ENCODE peak calls at places on chromosomes 11 and 22, in four cellular contexts. One of them, this sample, is unnamed.

GRCh38 chr11:1076061-1076665 is 1.5 kb downstream of the MUC2 start:
- DNase-seq in fibroblast of lung: no peak
- DNase-seq in activated B cell treated with CpG ODN at 0.5 μM for 24 hours: no peak
- DNase-seq in AG09309: no peak
- DNase-seq in this sample: no peak

GRCh38 chr11:114291847-114292680 is 4.1 kb upstream of the NNMT start:
- DNase-seq in fibroblast of lung: peak
- DNase-seq in AG09309: no peak
- DNase-seq in activated B cell treated with CpG ODN at 0.5 μM for 24 hours: no peak
- DNase-seq in this sample: no peak

GRCh38 chr22:39959640-39960447 is at the start of gene TMA7B:
- DNase-seq in fibroblast of lung: peak
- DNase-seq in AG09309: no peak
- DNase-seq in activated B cell treated with CpG ODN at 0.5 μM for 24 hours: no peak
- DNase-seq in this sample: no peak

GRCh38 chr22:17910561-17911311 is 113.6 kb downstream of the MICAL3 start:
- DNase-seq in AG09309: peak
- DNase-seq in fibroblast of lung: peak
- DNase-seq in activated B cell treated with CpG ODN at 0.5 μM for 24 hours: no peak
- DNase-seq in this sample: no peak

GRCh38 chr11:69613594-69613993 is 27.4 kb upstream of the CCND1 start:
- DNase-seq in fibroblast of lung: no peak
- DNase-seq in activated B cell treated with CpG ODN at 0.5 μM for 24 hours: no peak
- DNase-seq in AG09309: no peak
- DNase-seq in this sample: no peak

GRCh38 chr11:59574467-59574866 is 41.1 kb downstream of the OSBP start:
- DNase-seq in AG09309: no peak
- DNase-seq in activated B cell treated with CpG ODN at 0.5 μM for 24 hours: no peak
- DNase-seq in fibroblast of lung: peak
- DNase-seq in this sample: no peak

GRCh38 chr11:13183094-13183825 is 94.3 kb upstream of the BMAL1 start:
- DNase-seq in activated B cell treated with CpG ODN at 0.5 μM for 24 hours: no peak
- DNase-seq in AG09309: peak
- DNase-seq in fibroblast of lung: peak
- DNase-seq in this sample: no peak

GRCh38 chr22:27198518-27199035 is 541.2 kb downstream of the MIAT start:
- DNase-seq in fibroblast of lung: no peak
- DNase-seq in AG09309: no peak
- DNase-seq in activated B cell treated with CpG ODN at 0.5 μM for 24 hours: no peak
- DNase-seq in this sample: no peak

GRCh38 chr11:102438311-102439062 is 14.1 kb downstream of the TMEM123 start:
- DNase-seq in activated B cell treated with CpG ODN at 0.5 μM for 24 hours: no peak
- DNase-seq in fibroblast of lung: no peak
- DNase-seq in AG09309: no peak
- DNase-seq in this sample: no peak

GRCh38 chr11:102010776-102011500 is 36.3 kb upstream of the CFAP300 start:
- DNase-seq in AG09309: peak
- DNase-seq in activated B cell treated with CpG ODN at 0.5 μM for 24 hours: no peak
- DNase-seq in fibroblast of lung: peak
- DNase-seq in this sample: peak

GRCh38 chr11:210122-210802 is 2.8 kb downstream of the RIC8A start:
- DNase-seq in AG09309: no peak
- DNase-seq in fibroblast of lung: peak
- DNase-seq in activated B cell treated with CpG ODN at 0.5 μM for 24 hours: no peak
- DNase-seq in this sample: no peak

GRCh38 chr22:42180349-42180842 is 49.8 kb upstream of the CYP2D6 start:
- DNase-seq in AG09309: no peak
- DNase-seq in activated B cell treated with CpG ODN at 0.5 μM for 24 hours: no peak
- DNase-seq in fibroblast of lung: peak
- DNase-seq in this sample: no peak

GRCh38 chr22:20565079-20565734 is 57.8 kb downstream of the MED15 start:
- DNase-seq in fibroblast of lung: no peak
- DNase-seq in AG09309: no peak
- DNase-seq in activated B cell treated with CpG ODN at 0.5 μM for 24 hours: no peak
- DNase-seq in this sample: no peak

GRCh38 chr22:37274380-37274862 is 7.9 kb upstream of the CYTH4 start:
- DNase-seq in fibroblast of lung: no peak
- DNase-seq in AG09309: no peak
- DNase-seq in activated B cell treated with CpG ODN at 0.5 μM for 24 hours: no peak
- DNase-seq in this sample: no peak

GRCh38 chr11:66524304-66525040 is 14.0 kb downstream of the BBS1 start:
- DNase-seq in fibroblast of lung: no peak
- DNase-seq in activated B cell treated with CpG ODN at 0.5 μM for 24 hours: no peak
- DNase-seq in AG09309: no peak
- DNase-seq in this sample: no peak

GRCh38 chr22:39624501-39624821 is 53.9 kb downstream of the CACNA1I start:
- DNase-seq in fibroblast of lung: no peak
- DNase-seq in activated B cell treated with CpG ODN at 0.5 μM for 24 hours: no peak
- DNase-seq in AG09309: no peak
- DNase-seq in this sample: no peak

GRCh38 chr11:66126808-66127555 is 56.9 kb downstream of the PACS1 start:
- DNase-seq in AG09309: no peak
- DNase-seq in activated B cell treated with CpG ODN at 0.5 μM for 24 hours: peak
- DNase-seq in fibroblast of lung: peak
- DNase-seq in this sample: no peak

GRCh38 chr11:45607995-45608394 is 57.4 kb downstream of the CHST1 start:
- DNase-seq in AG09309: no peak
- DNase-seq in activated B cell treated with CpG ODN at 0.5 μM for 24 hours: no peak
- DNase-seq in fibroblast of lung: no peak
- DNase-seq in this sample: no peak

GRCh38 chr11:69080361-69080973 is 31.7 kb downstream of the TPCN2 start:
- DNase-seq in activated B cell treated with CpG ODN at 0.5 μM for 24 hours: no peak
- DNase-seq in AG09309: no peak
- DNase-seq in fibroblast of lung: peak
- DNase-seq in this sample: no peak

GRCh38 chr22:37417264-37417663 is 10.0 kb downstream of the ELFN2 start:
- DNase-seq in activated B cell treated with CpG ODN at 0.5 μM for 24 hours: no peak
- DNase-seq in fibroblast of lung: no peak
- DNase-seq in AG09309: no peak
- DNase-seq in this sample: no peak

GRCh38 chr11:73227571-73228211 is 9.6 kb downstream of the P2RY2 start:
- DNase-seq in activated B cell treated with CpG ODN at 0.5 μM for 24 hours: peak
- DNase-seq in AG09309: no peak
- DNase-seq in fibroblast of lung: no peak
- DNase-seq in this sample: peak

DNA sequence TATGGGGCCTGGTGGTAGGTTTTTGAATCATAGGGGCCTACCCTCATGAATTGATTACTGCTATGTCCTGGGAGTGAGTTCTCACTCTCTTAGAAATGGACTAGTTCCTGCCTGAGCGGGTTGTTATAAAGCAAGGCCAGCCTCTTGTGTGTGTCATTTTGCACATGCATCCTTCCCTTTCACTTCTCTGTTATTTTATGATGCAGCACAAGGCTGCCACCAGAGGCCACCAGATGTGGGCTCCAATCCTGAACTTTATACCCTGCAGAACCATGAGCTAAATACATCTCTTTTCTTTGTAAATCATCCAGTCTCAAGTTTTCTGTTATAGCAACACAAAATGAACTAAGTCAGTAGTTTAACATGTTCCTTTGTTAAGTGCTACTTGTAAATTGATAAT is 251.4 kb downstream of the BLID start:
- DNase-seq in activated B cell treated with CpG ODN at 0.5 μM for 24 hours: no peak
- DNase-seq in fibroblast of lung: no peak
- DNase-seq in AG09309: no peak
- DNase-seq in this sample: no peak
- TF ChIP-seq CTCF in activated B cell treated with CpG ODN at 0.5 μM for 24 hours: no peak
- TF ChIP-seq CTCF in fibroblast of lung: no peak
- TF ChIP-seq CTCF in AG09309: no peak
- TF ChIP-seq CTCF in this sample: no peak

DNA sequence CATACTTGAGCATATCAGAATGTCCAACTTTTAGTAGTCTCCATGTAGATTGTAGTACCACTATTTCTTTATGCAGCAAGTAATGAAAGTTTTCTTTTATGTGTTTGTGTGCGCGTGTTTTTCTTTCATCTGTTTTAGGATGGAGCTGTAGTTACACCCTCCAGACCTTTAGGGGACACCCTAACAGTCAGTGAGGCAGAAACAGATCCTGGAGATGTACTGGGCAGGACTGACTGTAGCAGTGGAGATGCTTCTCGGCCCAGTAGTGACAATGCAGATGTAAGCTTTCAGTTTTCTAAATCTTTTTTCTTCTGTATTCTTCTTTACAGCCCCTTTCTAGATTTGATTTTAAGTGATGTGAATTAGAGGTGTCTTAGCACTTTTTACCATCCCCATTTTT is 79.9 kb upstream of the GRIK4 start:
- DNase-seq in activated B cell treated with CpG ODN at 0.5 μM for 24 hours: no peak
- DNase-seq in fibroblast of lung: peak
- DNase-seq in AG09309: peak
- DNase-seq in this sample: no peak
- TF ChIP-seq CTCF in activated B cell treated with CpG ODN at 0.5 μM for 24 hours: no peak
- TF ChIP-seq CTCF in fibroblast of lung: peak
- TF ChIP-seq CTCF in AG09309: peak
- TF ChIP-seq CTCF in this sample: no peak

DNA sequence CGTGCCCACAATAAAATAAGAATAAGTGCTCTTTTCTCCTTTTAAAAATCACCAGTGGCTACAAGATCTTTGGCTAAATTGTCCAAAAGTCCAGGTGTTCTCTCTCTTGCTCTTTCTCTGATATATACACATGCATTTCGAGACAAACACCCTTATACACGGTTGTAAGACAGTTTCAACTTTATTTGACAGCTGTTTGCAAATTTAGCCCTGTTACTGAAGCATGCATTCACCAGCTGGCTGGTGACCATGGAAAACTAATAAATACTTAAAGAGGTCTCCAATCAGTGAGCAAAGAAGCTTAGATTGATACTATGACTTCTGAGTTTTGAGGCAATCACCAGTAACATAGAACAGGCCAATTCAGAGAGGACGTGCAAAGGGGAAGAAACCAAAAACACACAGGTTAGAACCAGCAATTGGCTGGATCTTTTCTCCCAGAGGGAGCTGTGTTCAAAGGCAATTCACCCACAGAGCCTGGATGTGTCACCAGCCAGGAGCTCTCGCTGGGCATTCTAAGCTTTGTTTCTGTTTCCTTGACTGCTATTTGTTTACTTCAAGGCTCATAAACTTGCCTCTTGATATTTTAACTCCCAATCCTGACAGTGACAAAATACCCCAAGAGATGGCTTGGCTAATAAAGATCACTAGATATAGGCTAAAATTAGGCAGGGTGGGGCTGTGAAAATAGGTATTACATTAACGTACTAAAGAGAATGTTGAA is 113.5 kb upstream of the MTMR2 start:
- DNase-seq in fibroblast of lung: peak
- DNase-seq in activated B cell treated with CpG ODN at 0.5 μM for 24 hours: no peak
- DNase-seq in AG09309: no peak
- DNase-seq in this sample: no peak
- TF ChIP-seq CTCF in fibroblast of lung: no peak
- TF ChIP-seq CTCF in activated B cell treated with CpG ODN at 0.5 μM for 24 hours: no peak
- TF ChIP-seq CTCF in AG09309: peak
- TF ChIP-seq CTCF in this sample: no peak

GRCh38 chr11:113288286-113288863 is 26.0 kb upstream of the TTC12 start:
- DNase-seq in activated B cell treated with CpG ODN at 0.5 μM for 24 hours: no peak
- DNase-seq in fibroblast of lung: no peak
- DNase-seq in AG09309: no peak
- DNase-seq in this sample: no peak

GRCh38 chr11:113286001-113286400 is 28.4 kb upstream of the TTC12 start:
- DNase-seq in AG09309: no peak
- DNase-seq in fibroblast of lung: no peak
- DNase-seq in activated B cell treated with CpG ODN at 0.5 μM for 24 hours: no peak
- DNase-seq in this sample: no peak

GRCh38 chr11:113293936-113294335 is 20.4 kb upstream of the TTC12 start:
- DNase-seq in AG09309: no peak
- DNase-seq in activated B cell treated with CpG ODN at 0.5 μM for 24 hours: no peak
- DNase-seq in fibroblast of lung: no peak
- DNase-seq in this sample: no peak

GRCh38 chr11:113286509-113287497 is 27.6 kb upstream of the TTC12 start:
- DNase-seq in fibroblast of lung: peak
- DNase-seq in AG09309: peak
- DNase-seq in activated B cell treated with CpG ODN at 0.5 μM for 24 hours: no peak
- DNase-seq in this sample: no peak

DNA sequence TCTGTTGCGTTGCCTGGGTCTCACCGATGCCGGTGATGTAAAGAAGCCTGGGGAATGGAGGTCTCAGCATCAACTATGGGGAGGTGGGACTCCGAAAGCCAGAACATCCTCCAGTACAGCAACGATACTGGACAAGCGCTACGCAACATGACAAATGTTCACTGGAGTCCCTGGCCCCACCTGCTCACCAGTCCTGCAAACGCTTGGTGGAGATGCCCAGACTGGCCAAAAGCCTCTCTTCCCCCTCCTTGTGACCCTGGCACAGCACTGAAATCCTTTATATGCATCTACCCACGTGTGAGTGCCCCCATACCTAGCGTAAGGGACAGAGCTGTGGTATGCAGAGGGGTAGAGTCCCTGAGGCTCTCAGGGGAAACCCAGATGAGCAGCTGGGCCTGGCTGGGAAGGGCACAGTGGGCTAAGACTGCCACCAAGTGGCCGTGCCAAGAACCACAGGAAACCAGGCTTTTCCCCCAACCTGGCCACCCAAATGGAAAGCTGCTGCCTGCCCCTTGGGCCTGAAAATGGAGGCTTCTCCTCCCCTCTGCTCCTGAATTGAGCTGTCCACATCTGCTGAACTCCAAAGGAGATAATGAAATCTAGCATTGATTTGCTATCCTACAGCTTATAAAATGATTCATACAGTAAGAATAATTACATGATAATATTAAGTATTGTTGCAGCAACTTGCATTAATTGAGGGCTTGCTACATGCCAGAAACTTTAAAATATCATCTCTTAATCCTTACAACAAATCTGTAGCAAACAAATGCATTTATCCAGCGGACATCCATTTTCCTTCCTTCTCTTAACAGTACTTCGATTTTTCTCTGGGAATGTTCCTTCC is 24.8 kb upstream of the TTC12 start:
- DNase-seq in fibroblast of lung: peak
- DNase-seq in AG09309: no peak
- DNase-seq in activated B cell treated with CpG ODN at 0.5 μM for 24 hours: peak
- DNase-seq in this sample: peak
- TF ChIP-seq CTCF in fibroblast of lung: peak
- TF ChIP-seq CTCF in AG09309: peak
- TF ChIP-seq CTCF in activated B cell treated with CpG ODN at 0.5 μM for 24 hours: peak
- TF ChIP-seq CTCF in this sample: peak

DNA sequence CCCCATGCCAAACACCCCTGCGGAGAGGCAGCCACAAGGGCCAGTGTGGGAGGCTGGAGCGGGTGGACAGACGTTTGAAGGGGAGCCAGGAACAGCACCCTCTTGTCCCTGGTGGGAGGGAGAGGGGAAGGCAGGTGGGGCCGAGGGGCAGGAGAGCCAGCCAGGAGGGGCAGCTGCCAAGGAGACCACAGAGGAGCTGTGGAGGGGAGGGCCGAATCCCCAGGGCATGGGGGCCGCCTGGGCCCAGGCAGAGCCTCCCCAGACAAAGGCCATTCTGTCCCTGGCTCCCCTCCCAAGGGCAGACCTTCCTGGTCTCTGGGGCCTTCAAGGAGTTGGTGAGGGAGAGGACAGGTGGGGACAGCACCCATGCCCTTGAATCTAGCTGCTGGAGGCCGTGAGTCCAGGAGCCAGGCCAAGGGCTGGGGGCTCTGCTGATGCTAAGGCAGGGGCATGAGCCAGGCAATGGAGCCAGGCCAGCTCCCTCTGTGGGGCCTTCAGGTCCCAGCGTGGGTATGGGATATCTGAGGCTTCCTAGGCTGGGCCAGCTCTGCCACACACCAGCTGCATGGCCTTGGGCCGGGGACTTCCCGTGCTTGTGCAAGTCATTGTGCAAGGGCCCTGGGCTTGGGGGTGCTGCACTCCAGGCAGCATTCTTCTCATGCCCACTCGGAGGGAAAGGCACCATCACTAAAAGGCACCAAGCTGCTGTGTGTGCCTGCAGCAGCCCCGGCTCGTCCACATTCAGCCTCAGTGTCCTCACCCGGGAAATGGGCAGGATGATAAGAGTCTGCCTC is 11.4 kb downstream of the EMID1 start:
- DNase-seq in AG09309: peak
- DNase-seq in fibroblast of lung: peak
- DNase-seq in activated B cell treated with CpG ODN at 0.5 μM for 24 hours: no peak
- DNase-seq in this sample: no peak
- TF ChIP-seq CTCF in AG09309: no peak
- TF ChIP-seq CTCF in fibroblast of lung: no peak
- TF ChIP-seq CTCF in activated B cell treated with CpG ODN at 0.5 μM for 24 hours: no peak
- TF ChIP-seq CTCF in this sample: no peak

This sample was measured in mesothelial cell of epicardium.